ENCODE peak calls at places on chromosome X, in four cellular contexts. One of them, this sample, is unnamed.

GRCh38 chrX:36867143-36867542 is 141.0 kb upstream of the FAM47C start:
- DNase-seq in colonic mucosa: no peak
- DNase-seq in BJ: no peak
- DNase-seq in non-pigmented ciliary epithelial cell: no peak
- DNase-seq in this sample: no peak

GRCh38 chrX:54182194-54182863 is 725 bp downstream of the FAM120C start:
- DNase-seq in colonic mucosa: peak; percentile 72
- DNase-seq in BJ: no peak
- DNase-seq in non-pigmented ciliary epithelial cell: no peak
- DNase-seq in this sample: peak; percentile 61

GRCh38 chrX:151175283-151176062 is 911 bp upstream of the GPR50 start:
- DNase-seq in colonic mucosa: no peak
- DNase-seq in BJ: no peak
- DNase-seq in non-pigmented ciliary epithelial cell: no peak
- DNase-seq in this sample: no peak

GRCh38 chrX:39764441-39764914 is 333.3 kb downstream of the BCOR start:
- DNase-seq in colonic mucosa: no peak
- DNase-seq in BJ: no peak
- DNase-seq in non-pigmented ciliary epithelial cell: no peak
- DNase-seq in this sample: no peak

GRCh38 chrX:154327026-154327820 is 31.6 kb downstream of the TKTL1 start:
- DNase-seq in colonic mucosa: no peak
- DNase-seq in BJ: no peak
- DNase-seq in non-pigmented ciliary epithelial cell: no peak
- DNase-seq in this sample: peak; percentile 32

GRCh38 chrX:153922932-153923857 is 2.9 kb downstream of the ARHGAP4 start:
- DNase-seq in colonic mucosa: peak; percentile 64
- DNase-seq in BJ: no peak
- DNase-seq in non-pigmented ciliary epithelial cell: no peak
- DNase-seq in this sample: peak; percentile 85

GRCh38 chrX:39955621-39956020 is 142.1 kb downstream of the BCOR start:
- DNase-seq in colonic mucosa: no peak
- DNase-seq in BJ: no peak
- DNase-seq in non-pigmented ciliary epithelial cell: no peak
- DNase-seq in this sample: no peak

GRCh38 chrX:43633757-43634156 is 22.3 kb upstream of the MAOA start:
- DNase-seq in colonic mucosa: no peak
- DNase-seq in BJ: no peak
- DNase-seq in non-pigmented ciliary epithelial cell: no peak
- DNase-seq in this sample: no peak

GRCh38 chrX:134868766-134869495 is 121.9 kb upstream of the SMIM10 start:
- DNase-seq in colonic mucosa: no peak
- DNase-seq in BJ: peak; percentile 48
- DNase-seq in non-pigmented ciliary epithelial cell: peak; percentile 46
- DNase-seq in this sample: no peak

GRCh38 chrX:70171636-70172035 is 5.6 kb upstream of the DGAT2L6 start:
- DNase-seq in colonic mucosa: no peak
- DNase-seq in BJ: no peak
- DNase-seq in non-pigmented ciliary epithelial cell: no peak
- DNase-seq in this sample: no peak

GRCh38 chrX:101219840-101220191 is 230 bp downstream of the DRP2 start:
- DNase-seq in colonic mucosa: no peak
- DNase-seq in BJ: no peak
- DNase-seq in non-pigmented ciliary epithelial cell: no peak
- DNase-seq in this sample: no peak

GRCh38 chrX:138287200-138287865 is 424.2 kb downstream of the FGF13 start:
- DNase-seq in colonic mucosa: no peak
- DNase-seq in BJ: no peak
- DNase-seq in non-pigmented ciliary epithelial cell: no peak
- DNase-seq in this sample: no peak

GRCh38 chrX:15524417-15524816 is 23.8 kb downstream of the BMX start:
- DNase-seq in colonic mucosa: no peak
- DNase-seq in BJ: peak; percentile 3
- DNase-seq in non-pigmented ciliary epithelial cell: peak; percentile 10
- DNase-seq in this sample: no peak

GRCh38 chrX:50988649-50989048 is 78.1 kb downstream of the BMP15 start:
- DNase-seq in colonic mucosa: peak; percentile 22
- DNase-seq in BJ: no peak
- DNase-seq in non-pigmented ciliary epithelial cell: no peak
- DNase-seq in this sample: peak; percentile 54

GRCh38 chrX:30504309-30504708 is 73.3 kb downstream of the TASL start:
- DNase-seq in colonic mucosa: no peak
- DNase-seq in BJ: no peak
- DNase-seq in non-pigmented ciliary epithelial cell: no peak
- DNase-seq in this sample: no peak

GRCh38 chrX:69065451-69065850 is 99.8 kb downstream of the PJA1 start:
- DNase-seq in colonic mucosa: no peak
- DNase-seq in BJ: no peak
- DNase-seq in non-pigmented ciliary epithelial cell: no peak
- DNase-seq in this sample: no peak

This sample was measured in body of pancreas.